ENCODE peak calls at places on chromosome 2, in six cellular contexts. I is PC-3, O is GM23338, F is IMR-90, P is neural progenitor cell, N is astrocyte. Z is an unnamed sample. For H4K20me1, the result is how much of the 10 kb centered on the place peaks cover.

GRCh38 chr2:118242216-118242615 is 153.9 kb downstream of the INSIG2 start:
- DNase-seq in I (peak), O (no peak), F (no peak), P (no peak), N (no peak), Z (peak)

GRCh38 chr2:57049273-57049672 is 865.5 kb downstream of the CCDC85A start:
- DNase-seq in I (no peak), O (no peak), F (no peak), P (no peak), N (no peak), Z (no peak)

GRCh38 chr2:45771251-45771650 is 119.8 kb downstream of the PRKCE start:
- DNase-seq in I (no peak), O (peak), F (peak), P (peak), N (peak), Z (no peak)

GRCh38 chr2:72940361-72940760 is 23.0 kb downstream of the EMX1 start:
- DNase-seq in I (no peak), O (no peak), F (peak), P (no peak), N (no peak), Z (no peak)

GRCh38 chr2:106098081-106098480 is 96.0 kb downstream of the UXS1 start:
- DNase-seq in I (peak), O (peak), F (no peak), P (peak), N (no peak), Z (no peak)

GRCh38 chr2:237326250-237327171 is 87.5 kb downstream of the COL6A3 start:
- DNase-seq in I (no peak), O (no peak), F (peak), P (no peak), N (peak), Z (no peak)

GRCh38 chr2:63056309-63057065 is 5.9 kb downstream of the OTX1 start:
- DNase-seq in I (no peak), O (peak), F (no peak), P (peak), N (no peak), Z (no peak)

GRCh38 chr2:204282525-204282924 is 262.8 kb upstream of the PARD3B start:
- DNase-seq in I (no peak), O (peak), F (no peak), P (peak), N (peak), Z (no peak)

GRCh38 chr2:31138037-31138962 is at the start of gene GALNT14:
- DNase-seq in I (peak), O (peak), F (peak), P (peak), N (peak), Z (peak)

GRCh38 chr2:228875152-228875875 is 395.8 kb downstream of the PID1 start:
- DNase-seq in I (no peak), O (no peak), F (no peak), P (no peak), N (peak), Z (no peak)

DNA sequence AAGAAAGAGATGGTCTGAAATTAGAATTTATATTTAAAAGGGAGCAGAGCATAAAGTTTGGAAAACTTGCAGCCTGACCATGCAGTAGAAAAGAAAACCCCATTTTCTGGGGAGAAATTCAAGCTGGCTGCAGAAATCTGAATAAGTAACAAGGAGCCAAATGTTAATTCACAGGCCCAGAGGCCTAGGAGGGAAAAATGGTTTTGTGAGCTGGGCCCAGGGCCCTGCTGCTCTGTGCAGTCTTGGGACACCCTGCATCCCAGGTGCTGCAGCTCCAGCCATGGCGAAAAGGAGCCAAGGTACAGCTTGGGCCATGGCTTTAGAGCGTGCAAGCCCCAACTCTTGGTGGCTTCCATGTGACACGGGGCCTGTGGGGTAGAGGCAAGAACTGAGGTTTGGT is 41.3 kb downstream of the CFAP36 start:
- DNase-seq in I (no peak), O (no peak), F (no peak), P (no peak), N (no peak), Z (no peak)
- H4K20me1 ChIP-seq in I (under half), O (under half), F (under half), P (under half), N (under half), Z (under half)

DNA sequence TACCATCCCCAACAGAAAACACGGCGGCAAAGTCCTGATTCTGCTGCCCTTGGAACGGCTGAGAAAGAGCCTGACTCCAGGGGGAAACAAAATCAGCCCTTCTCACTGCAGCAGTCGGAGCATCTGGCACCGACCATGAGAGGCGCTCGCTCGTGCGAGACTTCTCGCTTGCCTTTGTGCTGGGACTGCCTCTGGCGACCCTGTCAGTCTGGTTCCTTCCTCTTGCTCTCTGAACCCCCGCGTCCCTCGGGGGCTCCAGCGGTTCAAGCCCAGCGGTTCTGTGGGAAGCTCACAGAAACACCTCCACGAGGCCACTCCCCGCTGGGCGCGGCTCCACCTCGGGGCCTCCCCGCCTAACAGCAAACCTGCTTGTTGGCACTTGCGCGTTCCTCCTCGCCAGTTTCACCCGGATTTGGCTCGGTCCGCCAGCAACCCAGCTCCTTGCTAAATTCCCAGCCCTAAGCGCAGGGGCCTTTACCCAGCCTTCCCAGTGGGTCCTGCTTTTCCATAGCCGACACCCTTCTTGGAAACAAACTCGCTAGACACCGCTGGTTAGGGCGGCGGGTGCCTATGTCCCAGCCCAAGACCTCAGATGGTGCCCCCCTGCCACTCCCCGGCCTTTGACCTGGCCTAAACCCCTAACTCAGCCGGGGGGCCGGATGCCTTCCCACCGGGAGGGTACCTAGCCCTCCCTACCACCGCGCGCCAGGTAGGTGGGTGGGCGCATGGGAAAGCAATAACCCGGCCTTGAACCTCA is 2.2 kb downstream of the RND3 start:
- DNase-seq in I (peak), O (peak), F (peak), P (peak), N (peak), Z (peak)
- TF ChIP-seq CTCF in I (peak), O (peak), F (no peak), P (peak), N (no peak), Z (no peak)

GRCh38 chr2:191272064-191272463 is 26.9 kb downstream of the MYO1B start:
- DNase-seq in I (no peak), O (no peak), F (no peak), P (no peak), N (no peak), Z (no peak)

GRCh38 chr2:191280304-191280703 is 35.1 kb downstream of the MYO1B start:
- DNase-seq in I (no peak), O (peak), F (no peak), P (peak), N (no peak), Z (no peak)

GRCh38 chr2:191274404-191274803 is 29.2 kb downstream of the MYO1B start:
- DNase-seq in I (no peak), O (no peak), F (no peak), P (no peak), N (no peak), Z (no peak)

GRCh38 chr2:191280834-191281756 is 35.9 kb downstream of the MYO1B start:
- DNase-seq in I (no peak), O (no peak), F (no peak), P (no peak), N (no peak), Z (no peak)

GRCh38 chr2:191276792-191277465 is 31.7 kb downstream of the MYO1B start:
- DNase-seq in I (no peak), O (no peak), F (peak), P (no peak), N (peak), Z (no peak)
- H4K20me1 ChIP-seq in I (under half), O (under half), F (half or more), P (under half), N (half or more), Z (under half)

GRCh38 chr2:229910832-229911412 is 10.9 kb downstream of the TRIP12 start:
- DNase-seq in I (peak), O (peak), F (no peak), P (peak), N (no peak), Z (no peak)
- TF ChIP-seq CTCF in I (peak), O (peak), F (peak), P (peak), N (no peak), Z (no peak)

DNA sequence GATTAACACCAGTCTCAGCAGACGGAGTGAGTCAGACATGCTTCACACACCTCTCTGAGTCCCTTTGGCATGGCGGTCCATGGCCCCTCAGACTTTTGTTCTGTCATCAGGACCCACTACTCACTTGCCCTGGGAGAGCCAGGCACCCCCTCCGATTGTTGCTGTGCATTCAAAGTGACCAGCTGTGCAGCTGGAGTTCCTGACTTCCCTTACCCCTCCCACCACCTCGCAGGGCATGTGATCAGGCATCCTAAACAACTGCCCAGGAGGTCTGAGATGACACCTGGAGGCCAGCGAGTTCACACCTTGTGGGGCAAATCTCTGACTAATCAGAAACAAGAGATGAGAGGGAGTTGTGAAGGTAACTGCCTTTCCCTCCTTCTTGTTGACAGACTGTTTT is 35.3 kb upstream of the HDAC4 start:
- DNase-seq in I (no peak), O (no peak), F (no peak), P (no peak), N (no peak), Z (no peak)
- H4K20me1 ChIP-seq in I (under half), O (under half), F (under half), P (under half), N (under half), Z (under half)

DNA sequence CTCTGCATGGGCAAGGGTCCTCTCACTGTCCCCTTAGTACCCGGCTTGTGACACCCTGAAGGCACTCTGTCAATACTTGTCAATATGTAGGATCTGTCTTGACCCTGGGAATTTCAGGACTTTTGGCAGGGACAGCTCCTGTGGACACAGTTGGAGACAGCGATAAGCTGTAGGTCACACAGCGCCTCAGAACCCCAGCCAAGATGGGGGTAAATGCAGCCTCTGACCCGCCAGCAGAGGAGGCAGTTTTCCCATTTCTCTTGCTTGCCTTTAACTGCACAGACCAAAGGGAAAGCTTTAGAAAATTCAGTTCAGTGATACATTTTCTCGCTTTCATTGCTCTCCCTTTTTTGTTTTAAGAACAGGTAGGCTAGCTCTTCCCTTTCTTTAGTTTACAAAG is 54.8 kb upstream of the KLHL29 start:
- DNase-seq in I (peak), O (peak), F (peak), P (peak), N (no peak), Z (no peak)
- TF ChIP-seq CTCF in I (no peak), O (peak), F (peak), P (peak), N (no peak), Z (no peak)